ENCODE peak calls at places on chromosomes 4 and X, in eight cellular contexts. One of them, this sample, is unnamed.

GRCh38 chr4:105624530-105624929 is 72.1 kb downstream of the ARHGEF38 start:
- DNase-seq in neural progenitor cell: no peak
- DNase-seq in fibroblast of lung: peak
- DNase-seq in Karpas-422: no peak
- DNase-seq in PC-3: no peak
- DNase-seq in HepG2: no peak
- DNase-seq in neuronal stem cell: no peak
- DNase-seq in hepatocyte: no peak
- DNase-seq in this sample: peak

GRCh38 chr4:171851295-171851694 is 38.1 kb downstream of the GALNTL6 start:
- DNase-seq in hepatocyte: no peak
- DNase-seq in PC-3: no peak
- DNase-seq in neuronal stem cell: no peak
- DNase-seq in neural progenitor cell: no peak
- DNase-seq in Karpas-422: no peak
- DNase-seq in HepG2: no peak
- DNase-seq in fibroblast of lung: no peak
- DNase-seq in this sample: no peak

GRCh38 chr4:138035781-138036258 is 206.3 kb downstream of the SLC7A11 start:
- DNase-seq in HepG2: peak
- DNase-seq in neural progenitor cell: peak
- DNase-seq in PC-3: peak
- DNase-seq in Karpas-422: peak
- DNase-seq in fibroblast of lung: peak
- DNase-seq in hepatocyte: peak
- DNase-seq in neuronal stem cell: peak
- DNase-seq in this sample: peak

GRCh38 chrX:126836195-126836594 is 16.7 kb downstream of the PRR32 start:
- DNase-seq in Karpas-422: no peak
- DNase-seq in neural progenitor cell: no peak
- DNase-seq in PC-3: no peak
- DNase-seq in fibroblast of lung: no peak
- DNase-seq in HepG2: no peak
- DNase-seq in hepatocyte: no peak
- DNase-seq in neuronal stem cell: no peak
- DNase-seq in this sample: no peak

GRCh38 chrX:71919886-71920285 is 9.2 kb downstream of the NHSL2 start:
- DNase-seq in PC-3: no peak
- DNase-seq in fibroblast of lung: no peak
- DNase-seq in HepG2: no peak
- DNase-seq in hepatocyte: no peak
- DNase-seq in Karpas-422: no peak
- DNase-seq in neuronal stem cell: no peak
- DNase-seq in neural progenitor cell: no peak
- DNase-seq in this sample: no peak

GRCh38 chr4:61336488-61336887 is 136.4 kb downstream of the ADGRL3 start:
- DNase-seq in fibroblast of lung: no peak
- DNase-seq in hepatocyte: no peak
- DNase-seq in HepG2: no peak
- DNase-seq in neuronal stem cell: no peak
- DNase-seq in PC-3: no peak
- DNase-seq in neural progenitor cell: peak
- DNase-seq in Karpas-422: no peak
- DNase-seq in this sample: no peak

GRCh38 chr4:20544645-20545044 is 155.6 kb upstream of the PACRGL start:
- DNase-seq in HepG2: peak
- DNase-seq in neural progenitor cell: peak
- DNase-seq in neuronal stem cell: peak
- DNase-seq in fibroblast of lung: peak
- DNase-seq in hepatocyte: peak
- DNase-seq in PC-3: peak
- DNase-seq in Karpas-422: peak
- DNase-seq in this sample: peak

GRCh38 chr4:10783351-10783750 is 98.8 kb upstream of the CLNK start:
- DNase-seq in HepG2: no peak
- DNase-seq in neural progenitor cell: no peak
- DNase-seq in Karpas-422: no peak
- DNase-seq in fibroblast of lung: peak
- DNase-seq in PC-3: peak
- DNase-seq in neuronal stem cell: no peak
- DNase-seq in hepatocyte: peak
- DNase-seq in this sample: peak

GRCh38 chr4:38670939-38671593 is 7.1 kb downstream of the KLF3 start:
- DNase-seq in Karpas-422: no peak
- DNase-seq in neural progenitor cell: no peak
- DNase-seq in neuronal stem cell: no peak
- DNase-seq in hepatocyte: no peak
- DNase-seq in fibroblast of lung: no peak
- DNase-seq in HepG2: no peak
- DNase-seq in PC-3: peak
- DNase-seq in this sample: peak

GRCh38 chr4:140756292-140757219 is at the start of gene TBC1D9:
- DNase-seq in fibroblast of lung: peak
- DNase-seq in Karpas-422: no peak
- DNase-seq in neuronal stem cell: peak
- DNase-seq in neural progenitor cell: peak
- DNase-seq in hepatocyte: peak
- DNase-seq in PC-3: peak
- DNase-seq in HepG2: peak
- DNase-seq in this sample: peak

GRCh38 chrX:153972368-153973126 is at the start of gene TMEM187:
- DNase-seq in hepatocyte: peak
- DNase-seq in fibroblast of lung: peak
- DNase-seq in neural progenitor cell: peak
- DNase-seq in Karpas-422: peak
- DNase-seq in HepG2: peak
- DNase-seq in neuronal stem cell: peak
- DNase-seq in PC-3: peak
- DNase-seq in this sample: peak

GRCh38 chrX:48505481-48505880 is 3.3 kb upstream of the PORCN start:
- DNase-seq in hepatocyte: no peak
- DNase-seq in fibroblast of lung: no peak
- DNase-seq in neuronal stem cell: no peak
- DNase-seq in PC-3: no peak
- DNase-seq in Karpas-422: no peak
- DNase-seq in neural progenitor cell: no peak
- DNase-seq in HepG2: peak
- DNase-seq in this sample: no peak

GRCh38 chr4:88938138-88938537 is 118.8 kb downstream of the FAM13A start:
- DNase-seq in Karpas-422: no peak
- DNase-seq in PC-3: peak
- DNase-seq in HepG2: no peak
- DNase-seq in neural progenitor cell: no peak
- DNase-seq in fibroblast of lung: peak
- DNase-seq in neuronal stem cell: no peak
- DNase-seq in hepatocyte: peak
- DNase-seq in this sample: peak

GRCh38 chr4:88937081-88937480 is 119.9 kb downstream of the FAM13A start:
- DNase-seq in neuronal stem cell: no peak
- DNase-seq in HepG2: no peak
- DNase-seq in neural progenitor cell: no peak
- DNase-seq in Karpas-422: no peak
- DNase-seq in fibroblast of lung: peak
- DNase-seq in PC-3: peak
- DNase-seq in hepatocyte: no peak
- DNase-seq in this sample: peak

GRCh38 chr4:88939697-88940096 is 117.3 kb downstream of the FAM13A start:
- DNase-seq in fibroblast of lung: peak
- DNase-seq in HepG2: no peak
- DNase-seq in neural progenitor cell: no peak
- DNase-seq in PC-3: no peak
- DNase-seq in Karpas-422: no peak
- DNase-seq in neuronal stem cell: no peak
- DNase-seq in hepatocyte: no peak
- DNase-seq in this sample: peak

DNA sequence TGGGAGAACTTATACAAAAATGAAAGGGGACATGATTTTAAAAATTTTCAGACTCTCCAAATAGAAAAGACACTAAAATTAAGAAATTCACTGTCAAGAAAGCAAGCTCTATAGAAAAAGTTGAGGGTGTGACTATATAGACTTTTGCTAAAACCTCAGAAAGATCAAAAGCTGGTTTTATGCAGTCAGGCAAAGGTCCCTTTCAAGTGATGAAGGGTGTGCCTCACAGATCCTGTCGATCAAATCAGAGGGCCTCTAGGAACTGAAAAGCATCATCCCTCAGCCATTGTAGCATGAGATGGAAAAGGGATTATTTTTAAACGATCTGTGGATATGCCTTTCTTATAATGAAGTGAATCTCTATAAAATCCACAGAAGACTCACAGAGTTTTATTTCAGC is 116.5 kb downstream of the FAM13A start:
- DNase-seq in fibroblast of lung: no peak
- DNase-seq in HepG2: no peak
- DNase-seq in hepatocyte: no peak
- DNase-seq in neuronal stem cell: no peak
- DNase-seq in PC-3: no peak
- DNase-seq in neural progenitor cell: no peak
- DNase-seq in Karpas-422: no peak
- DNase-seq in this sample: no peak
- H3K4me2 ChIP-seq in fibroblast of lung: no peak
- H3K4me2 ChIP-seq in HepG2: no peak
- H3K4me2 ChIP-seq in hepatocyte: no peak
- H3K4me2 ChIP-seq in neuronal stem cell: no peak
- H3K4me2 ChIP-seq in PC-3: no peak
- H3K4me2 ChIP-seq in neural progenitor cell: no peak
- H3K4me2 ChIP-seq in Karpas-422: no peak
- H3K4me2 ChIP-seq in this sample: no peak

DNA sequence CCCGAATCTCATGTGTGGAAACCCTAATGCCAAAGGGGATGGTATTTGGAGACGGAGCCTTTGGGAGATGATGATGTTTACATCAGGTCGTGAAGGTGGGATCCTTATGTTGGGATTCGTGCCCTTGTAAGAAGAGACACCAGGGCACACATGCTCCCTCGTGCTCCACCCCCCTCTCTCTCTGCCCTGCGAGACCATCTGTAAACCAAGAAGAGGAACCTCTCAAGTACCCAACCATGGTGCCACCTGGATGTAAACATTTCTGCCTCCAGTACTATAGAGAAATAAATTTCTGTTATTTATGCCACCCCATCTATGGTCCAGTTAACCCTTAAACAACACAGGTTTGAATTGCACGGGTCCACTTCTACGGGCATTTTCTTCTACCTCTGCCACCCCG is 179.4 kb downstream of the DHRSX start:
- DNase-seq in Karpas-422: no peak
- DNase-seq in hepatocyte: no peak
- DNase-seq in fibroblast of lung: no peak
- DNase-seq in PC-3: no peak
- DNase-seq in neuronal stem cell: no peak
- DNase-seq in HepG2: no peak
- DNase-seq in neural progenitor cell: no peak
- DNase-seq in this sample: no peak
- H3K4me2 ChIP-seq in Karpas-422: no peak
- H3K4me2 ChIP-seq in hepatocyte: peak
- H3K4me2 ChIP-seq in fibroblast of lung: peak
- H3K4me2 ChIP-seq in PC-3: no peak
- H3K4me2 ChIP-seq in neuronal stem cell: no peak
- H3K4me2 ChIP-seq in HepG2: peak
- H3K4me2 ChIP-seq in neural progenitor cell: no peak
- H3K4me2 ChIP-seq in this sample: no peak

DNA sequence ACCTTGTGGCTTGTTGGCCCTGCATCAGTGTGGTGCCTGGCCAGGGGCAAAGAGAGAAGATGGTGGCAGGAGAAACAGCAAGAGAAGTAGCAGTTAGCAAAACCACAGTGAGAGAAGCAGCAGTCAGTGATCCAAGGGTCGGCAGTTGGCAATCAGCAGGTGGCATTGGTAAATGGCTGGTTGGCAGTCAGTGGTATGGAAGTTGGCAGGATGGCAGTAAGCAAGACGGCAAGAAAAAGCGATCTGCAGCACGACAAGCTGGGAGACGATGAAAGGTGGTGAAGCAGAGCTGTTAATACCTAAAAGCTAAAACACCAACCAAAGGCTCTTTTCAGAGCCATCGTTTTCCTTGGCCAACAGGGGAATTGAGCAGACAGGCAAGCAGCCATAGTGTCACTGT is 2078.3 kb downstream of the PCDH7 start:
- DNase-seq in HepG2: no peak
- DNase-seq in PC-3: no peak
- DNase-seq in hepatocyte: no peak
- DNase-seq in Karpas-422: no peak
- DNase-seq in fibroblast of lung: no peak
- DNase-seq in neural progenitor cell: no peak
- DNase-seq in neuronal stem cell: no peak
- DNase-seq in this sample: no peak
- H3K4me2 ChIP-seq in HepG2: no peak
- H3K4me2 ChIP-seq in PC-3: no peak
- H3K4me2 ChIP-seq in hepatocyte: no peak
- H3K4me2 ChIP-seq in Karpas-422: no peak
- H3K4me2 ChIP-seq in fibroblast of lung: no peak
- H3K4me2 ChIP-seq in neural progenitor cell: no peak
- H3K4me2 ChIP-seq in neuronal stem cell: no peak
- H3K4me2 ChIP-seq in this sample: no peak

GRCh38 chr4:153259679-153260078 is 55.4 kb downstream of the TRIM2 start:
- DNase-seq in neuronal stem cell: no peak
- DNase-seq in hepatocyte: no peak
- DNase-seq in fibroblast of lung: no peak
- DNase-seq in neural progenitor cell: no peak
- DNase-seq in HepG2: no peak
- DNase-seq in Karpas-422: no peak
- DNase-seq in PC-3: no peak
- DNase-seq in this sample: no peak

GRCh38 chr4:153261431-153261830 is 57.2 kb downstream of the TRIM2 start:
- DNase-seq in PC-3: no peak
- DNase-seq in neural progenitor cell: no peak
- DNase-seq in neuronal stem cell: no peak
- DNase-seq in Karpas-422: no peak
- DNase-seq in HepG2: no peak
- DNase-seq in fibroblast of lung: no peak
- DNase-seq in hepatocyte: no peak
- DNase-seq in this sample: peak

GRCh38 chr4:153258750-153259149 is 54.5 kb downstream of the TRIM2 start:
- DNase-seq in Karpas-422: no peak
- DNase-seq in fibroblast of lung: no peak
- DNase-seq in hepatocyte: no peak
- DNase-seq in neuronal stem cell: no peak
- DNase-seq in HepG2: no peak
- DNase-seq in neural progenitor cell: peak
- DNase-seq in PC-3: no peak
- DNase-seq in this sample: no peak

GRCh38 chr4:153260553-153261306 is 56.5 kb downstream of the TRIM2 start:
- DNase-seq in HepG2: no peak
- DNase-seq in PC-3: no peak
- DNase-seq in fibroblast of lung: no peak
- DNase-seq in Karpas-422: no peak
- DNase-seq in hepatocyte: no peak
- DNase-seq in neural progenitor cell: no peak
- DNase-seq in neuronal stem cell: no peak
- DNase-seq in this sample: peak

GRCh38 chr4:153260152-153260551 is 55.9 kb downstream of the TRIM2 start:
- DNase-seq in fibroblast of lung: no peak
- DNase-seq in HepG2: no peak
- DNase-seq in hepatocyte: no peak
- DNase-seq in Karpas-422: no peak
- DNase-seq in PC-3: no peak
- DNase-seq in neuronal stem cell: no peak
- DNase-seq in neural progenitor cell: peak
- DNase-seq in this sample: peak
- H3K4me2 ChIP-seq in fibroblast of lung: no peak
- H3K4me2 ChIP-seq in HepG2: no peak
- H3K4me2 ChIP-seq in hepatocyte: no peak
- H3K4me2 ChIP-seq in Karpas-422: peak
- H3K4me2 ChIP-seq in PC-3: no peak
- H3K4me2 ChIP-seq in neuronal stem cell: no peak
- H3K4me2 ChIP-seq in neural progenitor cell: peak
- H3K4me2 ChIP-seq in this sample: peak

This sample was measured in GM23248.